ENCODE peak calls at places on chromosomes 11 and 22, in four cellular contexts. U is tibial nerve, Q is IMR-90, R is uterus. K is an unnamed sample.

GRCh38 chr22:49444781-49445180 is 382.9 kb downstream of the BRD1 start:
- DNase-seq in U (no peak), Q (no peak), R (no peak), K (no peak)

GRCh38 chr11:110096369-110096976 is 3.3 kb downstream of the ZC3H12C start:
- DNase-seq in U (no peak), Q (no peak), R (no peak), K (peak; percentile 64)

GRCh38 chr11:65526744-65527143 is 1.9 kb downstream of the SCYL1 start:
- DNase-seq in U (no peak), Q (no peak), R (no peak), K (no peak)

GRCh38 chr11:74696932-74697687 is 34.1 kb downstream of the CHRDL2 start:
- DNase-seq in U (peak; percentile 44), Q (peak; percentile 96), R (peak; percentile 92), K (peak; percentile 77)

GRCh38 chr11:6733326-6734030 is 38.3 kb downstream of the OR2AG2 start:
- DNase-seq in U (no peak), Q (no peak), R (no peak), K (no peak)

GRCh38 chr11:134999490-135000066 is 587.5 kb upstream of the B3GAT1 start:
- DNase-seq in U (no peak), Q (no peak), R (no peak), K (no peak)

GRCh38 chr11:106397787-106398355 is 320.4 kb downstream of the AASDHPPT start:
- DNase-seq in U (no peak), Q (no peak), R (no peak), K (no peak)

GRCh38 chr22:31977141-31977781 is 32.9 kb downstream of the YWHAH start:
- DNase-seq in U (peak; percentile 52), Q (peak; percentile 54), R (peak; percentile 34), K (peak; percentile 74)

GRCh38 chr22:44901301-44901700 is 108.5 kb downstream of the PHF21B start:
- DNase-seq in U (no peak), Q (peak; percentile 13), R (no peak), K (no peak)

GRCh38 chr11:117259417-117259816 is 26.9 kb downstream of the RNF214 start:
- DNase-seq in U (no peak), Q (peak; percentile 79), R (no peak), K (no peak)

GRCh38 chr11:27471588-27472397 is 797 bp downstream of the LGR4 start:
- DNase-seq in U (no peak), Q (no peak), R (peak; percentile 31), K (peak; percentile 56)

GRCh38 chr22:42978453-42979103 is 36.4 kb downstream of the PACSIN2 start:
- DNase-seq in U (no peak), Q (peak; percentile 66), R (no peak), K (no peak)

GRCh38 chr11:36627471-36627870 is 29.4 kb upstream of the RAG2 start:
- DNase-seq in U (no peak), Q (no peak), R (no peak), K (no peak)

GRCh38 chr22:38872831-38873248 is 824 bp upstream of the CBX6 start:
- DNase-seq in U (no peak), Q (peak; percentile 32), R (peak; percentile 77), K (peak; percentile 79)

GRCh38 chr11:128908391-128909246 is 17.5 kb downstream of the KCNJ5 start:
- DNase-seq in U (no peak), Q (peak; percentile 82), R (peak; percentile 33), K (no peak)

GRCh38 chr22:21579474-21579851 is 11.9 kb downstream of the UBE2L3 start:
- DNase-seq in U (no peak), Q (no peak), R (no peak), K (no peak)

GRCh38 chr22:46547883-46548244 is 10.4 kb upstream of the CELSR1 start:
- DNase-seq in U (peak; percentile 30), Q (peak; percentile 92), R (peak; percentile 56), K (peak; percentile 42)

GRCh38 chr22:44519895-44520294 is 21.9 kb upstream of the RTL6 start:
- DNase-seq in U (no peak), Q (no peak), R (no peak), K (no peak)

GRCh38 chr22:33542153-33542552 is 378.1 kb downstream of the LARGE1 start:
- DNase-seq in U (no peak), Q (no peak), R (no peak), K (no peak)

GRCh38 chr22:30370681-30371080 is 13.9 kb downstream of the CCDC157 start:
- DNase-seq in U (no peak), Q (no peak), R (no peak), K (no peak)

GRCh38 chr22:43002198-43002577 is 12.8 kb downstream of the PACSIN2 start:
- DNase-seq in U (no peak), Q (peak; percentile 91), R (no peak), K (no peak)

GRCh38 chr11:80414766-80415165 is 973.9 kb upstream of the TENM4 start:
- DNase-seq in U (no peak), Q (no peak), R (no peak), K (no peak)

GRCh38 chr11:69094111-69094914 is 45.6 kb downstream of the TPCN2 start:
- DNase-seq in U (no peak), Q (no peak), R (no peak), K (no peak)

GRCh38 chr11:76823481-76824028 is 37.2 kb upstream of the ACER3 start:
- DNase-seq in U (no peak), Q (peak; percentile 76), R (no peak), K (no peak)

GRCh38 chr11:117421041-117421440 is 93.4 kb downstream of the CEP164 start:
- DNase-seq in U (no peak), Q (no peak), R (no peak), K (no peak)

GRCh38 chr11:117724104-117724503 is 72.9 kb downstream of the DSCAML1 start:
- DNase-seq in U (no peak), Q (no peak), R (no peak), K (no peak)

DNA sequence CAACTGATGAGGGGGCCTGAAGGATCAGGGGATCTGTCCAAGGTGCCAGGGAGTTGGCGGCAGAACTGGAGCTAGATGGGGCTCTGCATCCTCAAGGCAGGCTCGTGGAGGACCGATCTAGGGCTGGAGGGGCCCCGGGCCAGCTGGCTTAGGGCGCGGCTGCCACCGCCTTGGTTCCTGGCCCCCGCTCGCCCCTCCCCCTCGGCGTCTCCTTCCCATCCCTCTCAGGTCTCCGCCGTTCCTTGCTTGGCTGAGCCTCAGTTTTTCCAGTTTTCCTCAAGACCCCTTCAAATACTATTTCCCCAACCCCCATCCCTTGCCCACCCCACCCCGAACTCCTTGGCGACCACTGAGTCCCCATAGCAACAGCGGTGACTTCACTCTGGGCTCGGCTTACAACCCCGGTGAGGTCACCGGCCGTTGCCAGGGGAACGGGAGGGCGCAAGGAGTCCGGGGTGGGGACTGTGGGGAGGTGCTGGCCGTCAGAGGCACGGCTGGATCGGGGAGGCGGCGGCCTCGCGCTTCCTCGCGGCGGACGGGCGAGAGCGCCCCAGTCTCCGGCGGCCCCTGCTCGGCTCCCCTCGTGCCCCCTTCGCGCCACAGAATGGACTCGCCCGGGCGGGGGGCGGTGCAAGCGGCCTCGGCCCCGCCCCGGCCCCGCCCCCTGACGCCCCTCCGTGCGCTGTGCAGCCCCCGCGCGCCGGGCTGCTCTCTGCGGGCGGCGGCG is 7.5 kb downstream of the FREY1 start:
- DNase-seq in U (peak; percentile 72), Q (peak; percentile 90), R (peak; percentile 93), K (peak; percentile 87)
- H3K4me3 ChIP-seq in U (peak overlapping the region; percentile 67), Q (peak overlapping the region; percentile 49), R (peak overlapping the region; percentile 49), K (no peak overlapping the region)

DNA sequence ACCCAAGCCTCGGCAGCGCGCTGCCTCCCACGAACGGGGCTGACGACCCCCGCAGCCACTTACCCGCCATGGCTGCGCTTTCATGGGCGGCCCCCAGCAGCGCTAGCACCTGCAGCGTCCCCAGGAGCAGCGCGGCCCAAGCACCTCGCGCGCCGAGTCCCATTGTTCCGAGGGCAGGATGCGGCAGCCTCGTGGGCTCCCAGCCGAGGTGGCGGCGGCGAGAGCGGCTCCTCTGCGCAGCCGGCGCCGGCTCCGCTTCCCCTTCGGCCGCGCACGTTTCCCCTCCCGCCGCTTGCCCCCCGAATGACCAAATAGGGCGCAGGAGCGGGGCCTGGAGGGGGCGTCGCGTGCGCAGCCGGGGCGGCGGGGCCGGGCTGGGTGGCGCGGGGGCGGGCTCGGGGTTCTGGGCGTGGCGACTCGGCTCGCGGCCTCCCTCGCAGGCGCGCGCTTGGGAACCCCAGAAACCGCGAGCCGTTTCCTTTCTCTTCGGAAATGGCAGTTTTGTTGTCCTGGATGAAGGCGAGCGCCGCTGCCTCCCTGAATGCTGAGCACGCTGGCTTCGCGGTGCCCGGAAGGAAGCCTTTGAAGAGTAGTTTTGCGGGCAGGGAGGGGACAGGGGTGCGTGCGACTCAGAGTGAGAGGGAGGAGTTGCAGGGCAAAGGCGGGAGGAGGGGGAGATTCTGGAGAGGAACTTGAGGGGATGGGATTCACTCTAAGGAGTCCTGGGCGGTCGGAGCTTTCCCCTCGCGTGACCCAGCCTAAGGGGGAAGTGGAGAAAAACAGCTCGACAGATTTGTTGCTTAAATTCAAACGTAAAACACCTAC is at the start of gene TMEM123:
- DNase-seq in U (peak; percentile 57), Q (peak; percentile 58), R (peak; percentile 85), K (peak; percentile 80)
- TF ChIP-seq POLR2A in U (peak; percentile 77), Q (no peak), R (peak; percentile 86), K (peak; percentile 89)

DNA sequence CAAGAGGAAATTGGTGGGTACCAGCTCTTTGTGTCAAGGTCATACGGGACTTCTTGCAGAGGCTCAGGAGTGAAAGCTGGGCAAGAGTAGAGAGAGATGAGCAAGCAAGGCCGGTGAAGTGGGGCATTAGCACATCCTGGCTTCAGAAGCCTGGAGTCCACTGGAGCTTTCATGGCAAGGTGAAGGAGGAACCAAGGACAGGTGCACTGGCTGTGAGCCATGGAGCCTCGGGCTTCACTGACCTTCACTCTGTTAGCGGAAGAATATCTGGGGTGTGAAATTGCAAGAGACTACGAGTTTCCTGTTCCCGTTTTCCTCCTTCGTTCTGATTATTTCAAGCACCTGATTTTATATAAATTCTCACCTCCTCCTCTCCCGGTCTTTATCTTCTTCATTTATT is 25.9 kb upstream of the ST14 start:
- DNase-seq in U (no peak), Q (no peak), R (no peak), K (no peak)
- H3K4me3 ChIP-seq in U (no peak overlapping the region), Q (no peak overlapping the region), R (no peak overlapping the region), K (no peak overlapping the region)

GRCh38 chr11:115653076-115653475 is 148.9 kb upstream of the CADM1 start:
- DNase-seq in U (no peak), Q (peak; percentile 69), R (no peak), K (no peak)

GRCh38 chr11:115653926-115654325 is 149.7 kb upstream of the CADM1 start:
- DNase-seq in U (no peak), Q (no peak), R (no peak), K (no peak)

GRCh38 chr11:115656684-115657083 is 152.5 kb upstream of the CADM1 start:
- DNase-seq in U (no peak), Q (no peak), R (no peak), K (no peak)

GRCh38 chr11:115656041-115656440 is 151.8 kb upstream of the CADM1 start:
- DNase-seq in U (no peak), Q (no peak), R (no peak), K (no peak)

GRCh38 chr11:115654792-115655191 is 150.6 kb upstream of the CADM1 start:
- DNase-seq in U (no peak), Q (no peak), R (no peak), K (no peak)
- TF ChIP-seq POLR2A in U (no peak), Q (no peak), R (no peak), K (no peak)

GRCh38 chr11:118971646-118972045 is at the start of gene FOXR1:
- DNase-seq in U (no peak), Q (no peak), R (no peak), K (peak; percentile 7)
- H3K4me3 ChIP-seq in U (no peak within 1 kb of the TSS), Q (no peak within 1 kb of the TSS), R (no peak within 1 kb of the TSS), K (no peak within 1 kb of the TSS)

GRCh38 chr11:58575377-58576020 is at the start of gene LPXN:
- DNase-seq in U (no peak), Q (peak; percentile 63), R (no peak), K (no peak)
- TF ChIP-seq POLR2A in U (no peak), Q (no peak), R (no peak), K (no peak)